ENCODE peak calls at places on chromosomes 16 and 17, in five cellular contexts. One of them, this sample, is unnamed.

GRCh38 chr17:9252525-9252924 is 231.2 kb downstream of the NTN1 start:
- DNase-seq in GM18507: no peak
- DNase-seq in heart right ventricle: no peak
- DNase-seq in activated CD8-positive, alpha-beta memory T cell treated with anti-CD3 and anti-CD28 coated beads for 1 hour: no peak
- DNase-seq in stimulated activated CD4-positive, alpha-beta T cell treated with anti-CD3 and anti-CD28 coated beads, Interleukin-1b, Interleukin-23, amount 100 ng/mL, for 1 hour: no peak
- DNase-seq in this sample: no peak

GRCh38 chr16:57150682-57151330 is 35.0 kb downstream of the PSME3IP1 start:
- DNase-seq in GM18507: no peak
- DNase-seq in heart right ventricle: no peak
- DNase-seq in activated CD8-positive, alpha-beta memory T cell treated with anti-CD3 and anti-CD28 coated beads for 1 hour: no peak
- DNase-seq in stimulated activated CD4-positive, alpha-beta T cell treated with anti-CD3 and anti-CD28 coated beads, Interleukin-1b, Interleukin-23, amount 100 ng/mL, for 1 hour: no peak
- DNase-seq in this sample: no peak

GRCh38 chr17:32142857-32143524 is 689 bp downstream of the RHOT1 start:
- DNase-seq in GM18507: no peak
- DNase-seq in heart right ventricle: peak; percentile 57
- DNase-seq in activated CD8-positive, alpha-beta memory T cell treated with anti-CD3 and anti-CD28 coated beads for 1 hour: no peak
- DNase-seq in stimulated activated CD4-positive, alpha-beta T cell treated with anti-CD3 and anti-CD28 coated beads, Interleukin-1b, Interleukin-23, amount 100 ng/mL, for 1 hour: no peak
- DNase-seq in this sample: no peak

GRCh38 chr17:67779098-67779672 is 46.1 kb upstream of the BPTF start:
- DNase-seq in GM18507: no peak
- DNase-seq in heart right ventricle: peak; percentile 53
- DNase-seq in activated CD8-positive, alpha-beta memory T cell treated with anti-CD3 and anti-CD28 coated beads for 1 hour: peak; percentile 8
- DNase-seq in stimulated activated CD4-positive, alpha-beta T cell treated with anti-CD3 and anti-CD28 coated beads, Interleukin-1b, Interleukin-23, amount 100 ng/mL, for 1 hour: no peak
- DNase-seq in this sample: no peak

GRCh38 chr17:19360772-19361171 is 1.8 kb downstream of the B9D1 start:
- DNase-seq in GM18507: no peak
- DNase-seq in heart right ventricle: no peak
- DNase-seq in activated CD8-positive, alpha-beta memory T cell treated with anti-CD3 and anti-CD28 coated beads for 1 hour: no peak
- DNase-seq in stimulated activated CD4-positive, alpha-beta T cell treated with anti-CD3 and anti-CD28 coated beads, Interleukin-1b, Interleukin-23, amount 100 ng/mL, for 1 hour: no peak
- DNase-seq in this sample: no peak

GRCh38 chr17:72393553-72393952 is 272.7 kb downstream of the SOX9 start:
- DNase-seq in GM18507: no peak
- DNase-seq in heart right ventricle: no peak
- DNase-seq in activated CD8-positive, alpha-beta memory T cell treated with anti-CD3 and anti-CD28 coated beads for 1 hour: no peak
- DNase-seq in stimulated activated CD4-positive, alpha-beta T cell treated with anti-CD3 and anti-CD28 coated beads, Interleukin-1b, Interleukin-23, amount 100 ng/mL, for 1 hour: no peak
- DNase-seq in this sample: no peak

GRCh38 chr16:59164461-59164860 is 430.3 kb upstream of the GOT2 start:
- DNase-seq in GM18507: no peak
- DNase-seq in heart right ventricle: peak; percentile 5
- DNase-seq in activated CD8-positive, alpha-beta memory T cell treated with anti-CD3 and anti-CD28 coated beads for 1 hour: no peak
- DNase-seq in stimulated activated CD4-positive, alpha-beta T cell treated with anti-CD3 and anti-CD28 coated beads, Interleukin-1b, Interleukin-23, amount 100 ng/mL, for 1 hour: no peak
- DNase-seq in this sample: no peak

GRCh38 chr17:75182319-75182568 is 515 bp downstream of the SUMO2 start:
- DNase-seq in GM18507: no peak
- DNase-seq in heart right ventricle: no peak
- DNase-seq in activated CD8-positive, alpha-beta memory T cell treated with anti-CD3 and anti-CD28 coated beads for 1 hour: no peak
- DNase-seq in stimulated activated CD4-positive, alpha-beta T cell treated with anti-CD3 and anti-CD28 coated beads, Interleukin-1b, Interleukin-23, amount 100 ng/mL, for 1 hour: no peak
- DNase-seq in this sample: no peak

GRCh38 chr17:21379080-21379711 is 3.0 kb downstream of the KCNJ12 start:
- DNase-seq in GM18507: no peak
- DNase-seq in heart right ventricle: peak; percentile 45
- DNase-seq in activated CD8-positive, alpha-beta memory T cell treated with anti-CD3 and anti-CD28 coated beads for 1 hour: no peak
- DNase-seq in stimulated activated CD4-positive, alpha-beta T cell treated with anti-CD3 and anti-CD28 coated beads, Interleukin-1b, Interleukin-23, amount 100 ng/mL, for 1 hour: no peak
- DNase-seq in this sample: peak; percentile 95

GRCh38 chr16:2121853-2122252 is 13.8 kb downstream of the PKD1 start:
- DNase-seq in GM18507: no peak
- DNase-seq in heart right ventricle: no peak
- DNase-seq in activated CD8-positive, alpha-beta memory T cell treated with anti-CD3 and anti-CD28 coated beads for 1 hour: no peak
- DNase-seq in stimulated activated CD4-positive, alpha-beta T cell treated with anti-CD3 and anti-CD28 coated beads, Interleukin-1b, Interleukin-23, amount 100 ng/mL, for 1 hour: no peak
- DNase-seq in this sample: no peak

GRCh38 chr17:49995055-49995738 is at the start of gene DLX3:
- DNase-seq in GM18507: no peak
- DNase-seq in heart right ventricle: peak; percentile 64
- DNase-seq in activated CD8-positive, alpha-beta memory T cell treated with anti-CD3 and anti-CD28 coated beads for 1 hour: no peak
- DNase-seq in stimulated activated CD4-positive, alpha-beta T cell treated with anti-CD3 and anti-CD28 coated beads, Interleukin-1b, Interleukin-23, amount 100 ng/mL, for 1 hour: no peak
- DNase-seq in this sample: no peak

GRCh38 chr16:55542459-55543082 is 23.9 kb upstream of the CAPNS2 start:
- DNase-seq in GM18507: no peak
- DNase-seq in heart right ventricle: no peak
- DNase-seq in activated CD8-positive, alpha-beta memory T cell treated with anti-CD3 and anti-CD28 coated beads for 1 hour: no peak
- DNase-seq in stimulated activated CD4-positive, alpha-beta T cell treated with anti-CD3 and anti-CD28 coated beads, Interleukin-1b, Interleukin-23, amount 100 ng/mL, for 1 hour: no peak
- DNase-seq in this sample: no peak

GRCh38 chr17:8791910-8792270 is 7.3 kb downstream of the MFSD6L start:
- DNase-seq in GM18507: no peak
- DNase-seq in heart right ventricle: no peak
- DNase-seq in activated CD8-positive, alpha-beta memory T cell treated with anti-CD3 and anti-CD28 coated beads for 1 hour: no peak
- DNase-seq in stimulated activated CD4-positive, alpha-beta T cell treated with anti-CD3 and anti-CD28 coated beads, Interleukin-1b, Interleukin-23, amount 100 ng/mL, for 1 hour: no peak
- DNase-seq in this sample: no peak

GRCh38 chr16:13936596-13937081 is 16.7 kb downstream of the ERCC4 start:
- DNase-seq in GM18507: no peak
- DNase-seq in heart right ventricle: no peak
- DNase-seq in activated CD8-positive, alpha-beta memory T cell treated with anti-CD3 and anti-CD28 coated beads for 1 hour: no peak
- DNase-seq in stimulated activated CD4-positive, alpha-beta T cell treated with anti-CD3 and anti-CD28 coated beads, Interleukin-1b, Interleukin-23, amount 100 ng/mL, for 1 hour: no peak
- DNase-seq in this sample: no peak

GRCh38 chr16:74480150-74481029 is 59.1 kb upstream of the CLEC18B start:
- DNase-seq in GM18507: no peak
- DNase-seq in heart right ventricle: peak; percentile 35
- DNase-seq in activated CD8-positive, alpha-beta memory T cell treated with anti-CD3 and anti-CD28 coated beads for 1 hour: no peak
- DNase-seq in stimulated activated CD4-positive, alpha-beta T cell treated with anti-CD3 and anti-CD28 coated beads, Interleukin-1b, Interleukin-23, amount 100 ng/mL, for 1 hour: no peak
- DNase-seq in this sample: no peak

GRCh38 chr17:36641331-36641876 is 40.0 kb downstream of the MRM1 start:
- DNase-seq in GM18507: no peak
- DNase-seq in heart right ventricle: no peak
- DNase-seq in activated CD8-positive, alpha-beta memory T cell treated with anti-CD3 and anti-CD28 coated beads for 1 hour: no peak
- DNase-seq in stimulated activated CD4-positive, alpha-beta T cell treated with anti-CD3 and anti-CD28 coated beads, Interleukin-1b, Interleukin-23, amount 100 ng/mL, for 1 hour: no peak
- DNase-seq in this sample: no peak

GRCh38 chr16:68444058-68444657 is 4.2 kb downstream of the SMPD3 start:
- DNase-seq in GM18507: no peak
- DNase-seq in heart right ventricle: peak; percentile 36
- DNase-seq in activated CD8-positive, alpha-beta memory T cell treated with anti-CD3 and anti-CD28 coated beads for 1 hour: no peak
- DNase-seq in stimulated activated CD4-positive, alpha-beta T cell treated with anti-CD3 and anti-CD28 coated beads, Interleukin-1b, Interleukin-23, amount 100 ng/mL, for 1 hour: no peak
- DNase-seq in this sample: no peak

GRCh38 chr16:48494742-48495141 is 109.5 kb upstream of the SIAH1 start:
- DNase-seq in GM18507: no peak
- DNase-seq in heart right ventricle: no peak
- DNase-seq in activated CD8-positive, alpha-beta memory T cell treated with anti-CD3 and anti-CD28 coated beads for 1 hour: no peak
- DNase-seq in stimulated activated CD4-positive, alpha-beta T cell treated with anti-CD3 and anti-CD28 coated beads, Interleukin-1b, Interleukin-23, amount 100 ng/mL, for 1 hour: no peak
- DNase-seq in this sample: no peak

GRCh38 chr16:75218256-75219076 is at the start of gene CTRB1:
- DNase-seq in GM18507: peak; percentile 40
- DNase-seq in heart right ventricle: no peak
- DNase-seq in activated CD8-positive, alpha-beta memory T cell treated with anti-CD3 and anti-CD28 coated beads for 1 hour: no peak
- DNase-seq in stimulated activated CD4-positive, alpha-beta T cell treated with anti-CD3 and anti-CD28 coated beads, Interleukin-1b, Interleukin-23, amount 100 ng/mL, for 1 hour: no peak
- DNase-seq in this sample: no peak

GRCh38 chr17:66920965-66921364 is 43.5 kb upstream of the CACNG4 start:
- DNase-seq in GM18507: no peak
- DNase-seq in heart right ventricle: no peak
- DNase-seq in activated CD8-positive, alpha-beta memory T cell treated with anti-CD3 and anti-CD28 coated beads for 1 hour: no peak
- DNase-seq in stimulated activated CD4-positive, alpha-beta T cell treated with anti-CD3 and anti-CD28 coated beads, Interleukin-1b, Interleukin-23, amount 100 ng/mL, for 1 hour: no peak
- DNase-seq in this sample: no peak

GRCh38 chr17:20995873-20996723 is 46.7 kb downstream of the USP22 start:
- DNase-seq in GM18507: no peak
- DNase-seq in heart right ventricle: no peak
- DNase-seq in activated CD8-positive, alpha-beta memory T cell treated with anti-CD3 and anti-CD28 coated beads for 1 hour: no peak
- DNase-seq in stimulated activated CD4-positive, alpha-beta T cell treated with anti-CD3 and anti-CD28 coated beads, Interleukin-1b, Interleukin-23, amount 100 ng/mL, for 1 hour: no peak
- DNase-seq in this sample: no peak

GRCh38 chr17:62804822-62805221 is 3.3 kb downstream of the MARCHF10 start:
- DNase-seq in GM18507: no peak
- DNase-seq in heart right ventricle: no peak
- DNase-seq in activated CD8-positive, alpha-beta memory T cell treated with anti-CD3 and anti-CD28 coated beads for 1 hour: no peak
- DNase-seq in stimulated activated CD4-positive, alpha-beta T cell treated with anti-CD3 and anti-CD28 coated beads, Interleukin-1b, Interleukin-23, amount 100 ng/mL, for 1 hour: no peak
- DNase-seq in this sample: no peak

GRCh38 chr16:13919330-13919682 is 648 bp upstream of the ERCC4 start:
- DNase-seq in GM18507: peak; percentile 14
- DNase-seq in heart right ventricle: no peak
- DNase-seq in activated CD8-positive, alpha-beta memory T cell treated with anti-CD3 and anti-CD28 coated beads for 1 hour: no peak
- DNase-seq in stimulated activated CD4-positive, alpha-beta T cell treated with anti-CD3 and anti-CD28 coated beads, Interleukin-1b, Interleukin-23, amount 100 ng/mL, for 1 hour: no peak
- DNase-seq in this sample: no peak

GRCh38 chr17:8514801-8515200 is 79.1 kb downstream of the NDEL1 start:
- DNase-seq in GM18507: no peak
- DNase-seq in heart right ventricle: no peak
- DNase-seq in activated CD8-positive, alpha-beta memory T cell treated with anti-CD3 and anti-CD28 coated beads for 1 hour: no peak
- DNase-seq in stimulated activated CD4-positive, alpha-beta T cell treated with anti-CD3 and anti-CD28 coated beads, Interleukin-1b, Interleukin-23, amount 100 ng/mL, for 1 hour: no peak
- DNase-seq in this sample: no peak

This sample was measured in cerebellar nuclear complex.